ENCODE peak calls at places on chromosomes 2 and 18, in four cellular contexts. A is OCI-LY7, Z is hepatocyte, O is PC-9. P is an unnamed sample. For H3K79me2, the result is how much of the 10 kb centered on the place peaks cover.

GRCh38 chr2:28465148-28465885 is 30.5 kb upstream of the PLB1 start:
- DNase-seq in Z (no peak), O (no peak), A (no peak), P (no peak)

GRCh38 chr2:218570850-218571249 is 2.2 kb downstream of the CNOT9 start:
- DNase-seq in O (no peak), Z (no peak), A (no peak), P (no peak)

GRCh38 chr2:239826376-239826775 is 198.8 kb downstream of the NDUFA10 start:
- DNase-seq in O (no peak), A (no peak), Z (no peak), P (no peak)

GRCh38 chr18:7598167-7599062 is 31.3 kb downstream of the PTPRM start:
- DNase-seq in O (peak), A (no peak), Z (no peak), P (no peak)

GRCh38 chr2:62304429-62305417 is 108.8 kb downstream of the B3GNT2 start:
- DNase-seq in O (peak), A (peak), Z (peak), P (peak)

GRCh38 chr2:76280676-76281075 is 570.0 kb upstream of the GCFC2 start:
- DNase-seq in Z (no peak), O (no peak), A (no peak), P (no peak)

GRCh38 chr2:119011162-119011909 is 69.3 kb downstream of the MARCO start:
- DNase-seq in A (no peak), Z (peak), O (no peak), P (peak)

GRCh38 chr2:200305797-200306718 is at the start of gene SPATS2L:
- DNase-seq in A (peak), Z (peak), O (peak), P (peak)

GRCh38 chr18:10304853-10305252 is 149.6 kb upstream of the APCDD1 start:
- DNase-seq in A (no peak), Z (no peak), O (no peak), P (no peak)

GRCh38 chr18:688322-688721 is 24.1 kb downstream of the ENOSF1 start:
- DNase-seq in A (no peak), O (no peak), Z (no peak), P (no peak)

GRCh38 chr18:36602071-36602470 is 226.7 kb downstream of the TPGS2 start:
- DNase-seq in Z (no peak), O (no peak), A (no peak), P (no peak)

GRCh38 chr18:36602620-36603019 is 226.2 kb downstream of the TPGS2 start:
- DNase-seq in O (no peak), A (no peak), Z (no peak), P (no peak)

GRCh38 chr18:36595818-36596215 is 233.0 kb downstream of the TPGS2 start:
- DNase-seq in A (no peak), Z (no peak), O (no peak), P (no peak)

GRCh38 chr18:36601316-36601715 is 227.5 kb downstream of the TPGS2 start:
- DNase-seq in Z (no peak), O (no peak), A (no peak), P (no peak)

GRCh38 chr18:36600548-36600947 is 228.3 kb downstream of the TPGS2 start:
- DNase-seq in O (no peak), A (no peak), Z (no peak), P (no peak)
- H3K27ac ChIP-seq in O (no peak), A (no peak), Z (no peak), P (no peak)

GRCh38 chr2:46995844-46996243 is 80.2 kb upstream of the MCFD2 start:
- DNase-seq in Z (no peak), A (no peak), O (no peak), P (no peak)

GRCh38 chr2:46997884-46998283 is 82.3 kb upstream of the MCFD2 start:
- DNase-seq in A (no peak), O (no peak), Z (no peak), P (no peak)

GRCh38 chr2:46998551-46998950 is 82.9 kb upstream of the MCFD2 start:
- DNase-seq in A (no peak), Z (no peak), O (peak), P (no peak)

GRCh38 chr2:46997329-46997728 is 81.7 kb upstream of the MCFD2 start:
- DNase-seq in A (no peak), Z (no peak), O (no peak), P (no peak)

DNA sequence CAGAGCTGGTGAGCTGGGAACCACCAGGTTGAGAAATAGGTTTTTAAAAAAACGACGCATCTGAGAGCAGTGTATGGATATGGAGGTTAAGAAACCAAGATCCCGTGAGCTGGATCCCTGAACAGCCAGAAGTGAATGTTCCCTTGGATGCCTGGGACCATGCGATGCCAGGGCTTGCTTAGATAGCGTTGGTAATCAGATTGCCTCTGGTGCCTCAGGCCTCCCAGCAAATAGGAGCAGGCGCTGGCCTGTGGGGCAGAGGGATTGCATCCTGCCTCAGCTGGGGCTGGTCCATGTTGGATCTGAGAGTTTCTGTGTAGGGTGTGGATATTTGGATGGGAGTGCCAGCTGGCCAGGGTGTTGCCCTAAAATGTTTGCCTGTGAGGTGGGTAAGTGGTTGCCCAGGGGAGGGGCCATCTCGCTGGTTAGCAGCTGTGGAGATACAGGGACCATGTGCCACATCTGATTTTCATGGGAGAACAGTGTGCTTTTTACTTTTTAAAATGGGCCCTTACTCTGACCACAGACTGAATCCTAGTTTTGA is 80.8 kb upstream of the MCFD2 start:
- DNase-seq in Z (no peak), A (no peak), O (no peak), P (no peak)
- H3K79me2 ChIP-seq in Z (under half), A (under half), O (under half), P (under half)

DNA sequence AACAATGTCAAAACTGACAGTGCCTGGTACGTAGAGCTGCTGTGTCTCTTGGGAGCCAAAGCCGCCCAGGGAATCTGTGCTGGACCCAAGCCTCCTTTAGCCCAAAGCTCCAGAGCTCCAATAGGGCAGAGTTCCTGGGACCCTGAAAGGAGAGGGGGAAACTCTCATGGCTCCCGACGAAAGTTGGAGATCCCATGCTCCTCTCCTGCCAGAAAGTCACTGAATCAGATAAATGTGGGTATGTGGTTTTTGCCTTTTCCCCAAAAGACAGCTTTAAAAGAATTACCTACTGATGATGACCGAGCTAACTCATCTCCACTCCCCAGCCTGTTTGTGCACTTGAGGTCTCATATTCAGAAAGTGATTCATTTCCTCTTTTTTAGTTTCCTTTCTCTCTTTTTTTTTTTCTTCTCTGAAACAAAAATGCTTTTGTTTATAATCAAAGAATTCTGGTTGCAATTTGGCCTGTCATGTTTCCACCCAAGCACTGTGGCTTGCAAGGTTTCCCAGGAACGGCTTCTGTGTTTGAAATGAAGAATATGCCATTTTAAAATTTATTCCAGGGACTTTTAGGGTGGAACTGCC is 14.1 kb upstream of the PMAIP1 start:
- DNase-seq in A (peak), O (peak), Z (no peak), P (no peak)
- H3K27ac ChIP-seq in A (peak), O (peak), Z (no peak), P (no peak)

DNA sequence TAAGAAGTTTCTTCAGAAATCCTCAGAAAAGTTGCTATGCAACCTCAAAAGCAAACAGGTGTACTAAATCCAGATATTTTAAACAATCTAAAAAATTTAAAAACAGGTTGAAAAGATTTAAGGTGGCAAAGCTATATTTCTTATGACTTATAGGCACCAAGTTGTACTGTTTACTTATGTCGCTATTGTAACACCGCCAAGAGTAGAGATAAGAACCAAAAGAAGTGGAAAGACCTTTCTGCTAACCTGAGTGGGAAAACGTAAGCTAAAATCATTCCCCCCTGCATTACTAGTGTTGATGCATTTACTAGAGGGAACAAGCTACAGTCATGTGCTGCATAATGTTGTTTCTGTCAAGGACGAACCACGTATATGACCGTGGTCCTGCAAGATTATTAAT is 83.1 kb downstream of the TRIP12 start:
- DNase-seq in O (no peak), Z (no peak), A (no peak), P (no peak)
- H3K79me2 ChIP-seq in O (under half), Z (half or more), A (under half), P (under half)

GRCh38 chr2:34670482-34670881 is 1071.4 kb upstream of the FAM98A start:
- DNase-seq in O (no peak), A (no peak), Z (no peak), P (no peak)
- H3K27ac ChIP-seq in O (no peak), A (no peak), Z (no peak), P (no peak)

DNA sequence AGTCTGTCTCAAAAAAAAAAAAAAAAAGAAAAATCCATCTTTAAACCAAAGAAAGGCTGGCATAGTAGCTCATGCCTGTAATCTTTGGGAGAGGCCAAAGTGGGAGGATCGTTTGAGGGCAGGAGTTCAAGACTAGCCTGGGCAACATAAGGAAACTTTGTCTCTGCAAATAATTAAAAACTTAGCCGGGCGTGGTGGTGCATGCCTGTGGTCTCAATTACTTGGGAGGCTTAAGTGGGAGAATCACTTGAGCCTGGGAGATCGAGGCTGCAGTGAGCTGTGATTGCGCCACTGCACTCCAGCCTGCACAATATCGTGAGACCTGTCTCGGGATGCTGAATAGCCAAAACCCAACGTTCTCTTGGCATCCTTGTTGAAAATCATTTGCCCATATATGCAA is 6.1 kb downstream of the CNOT11 start:
- DNase-seq in A (no peak), Z (no peak), O (no peak), P (no peak)
- H3K79me2 ChIP-seq in A (under half), Z (half or more), O (half or more), P (half or more)

GRCh38 chr2:69973335-69973735 is 11.9 kb upstream of the ASPRV1 start:
- DNase-seq in O (no peak), A (no peak), Z (no peak), P (no peak)

GRCh38 chr2:69978157-69978904 is 16.9 kb upstream of the ASPRV1 start:
- DNase-seq in Z (no peak), A (no peak), O (no peak), P (no peak)

GRCh38 chr2:69975136-69975852 is 13.9 kb upstream of the ASPRV1 start:
- DNase-seq in Z (no peak), A (no peak), O (no peak), P (no peak)

GRCh38 chr2:69977208-69977607 is 15.8 kb upstream of the ASPRV1 start:
- DNase-seq in O (no peak), Z (no peak), A (no peak), P (no peak)

GRCh38 chr2:69975853-69976462 is 14.5 kb upstream of the ASPRV1 start:
- DNase-seq in Z (no peak), A (no peak), O (no peak), P (no peak)
- H3K27ac ChIP-seq in Z (no peak), A (no peak), O (no peak), P (no peak)

GRCh38 chr18:31500161-31500688 is 2.2 kb downstream of the DSG2 start:
- DNase-seq in O (no peak), A (peak), Z (no peak), P (no peak)
- H3K79me2 ChIP-seq in O (half or more), A (under half), Z (half or more), P (half or more)

DNA sequence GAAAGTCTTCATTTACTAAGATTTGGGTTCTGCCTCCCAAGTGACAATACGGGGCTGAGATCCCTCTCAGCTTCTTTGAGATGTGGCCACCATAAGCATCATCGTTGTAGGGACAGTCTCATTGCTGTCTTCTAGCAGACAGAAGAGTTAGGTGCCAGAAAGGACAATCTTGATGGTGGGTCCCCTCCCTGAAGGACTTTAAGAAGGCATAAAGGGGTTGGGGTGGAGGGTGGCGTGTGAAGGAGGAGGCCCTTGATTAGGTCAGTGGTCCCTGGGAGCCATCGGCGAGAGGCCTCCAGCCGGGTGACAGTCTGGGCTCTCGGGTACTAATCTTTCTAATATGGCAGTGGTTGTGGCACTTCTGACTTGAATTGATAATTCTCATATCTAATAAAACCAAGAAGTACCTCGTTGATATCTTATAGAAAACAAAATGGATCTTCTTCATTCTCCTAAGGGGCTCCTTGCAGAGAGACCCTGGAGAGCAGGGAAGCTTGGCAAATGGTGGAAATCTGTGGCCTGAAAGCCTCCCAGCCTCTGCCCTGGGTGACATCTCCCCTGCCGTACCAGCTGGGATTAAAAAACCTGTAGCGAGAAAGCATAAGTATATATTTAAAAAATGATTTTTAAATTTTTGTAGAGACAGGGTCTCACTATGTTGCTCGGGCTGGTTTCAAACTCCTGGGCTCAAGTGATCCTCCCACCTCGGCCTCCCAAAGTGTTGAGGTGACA is 7.2 kb upstream of the PSMD1 start:
- DNase-seq in A (no peak), O (no peak), Z (no peak), P (no peak)
- H3K27ac ChIP-seq in A (no peak), O (no peak), Z (peak), P (no peak)

GRCh38 chr2:191678437-191679110 is 638 bp downstream of the NABP1 start:
- DNase-seq in Z (peak), O (peak), A (peak), P (peak)
- H3K79me2 ChIP-seq in Z (under half), O (under half), A (under half), P (under half)